ENCODE peak calls at places on chromosomes 7 and 10, in nine cellular contexts. S is AG08395; F is NCI-H774; B is Ammon's horn; V is NCI-H2171; L is stimulated activated CD8-positive, alpha-beta memory T cell treated with anti-CD3 and anti-CD28 coated beads, Interleukin-12 subunit alpha, Interleukin-12 subunit beta, amount 100 ng/mL, for 4 hours; I is NCI-H1105; K is activated CD4-positive, alpha-beta T cell treated with anti-CD3 and anti-CD28 coated beads, Interleukin-2, amount 50 U/mL, for 1 hour; R is OCI-LY7. D is an unnamed sample.

GRCh38 chr10:123620621-123621020 is 45.5 kb upstream of the GPR26 start:
- DNase-seq in S (no peak), F (no peak), B (no peak), V (no peak), L (no peak), I (no peak), K (no peak), R (no peak), D (no peak)

GRCh38 chr10:79229081-79229541 is 118.2 kb upstream of the PPIF start:
- DNase-seq in S (no peak), F (no peak), B (no peak), V (peak; percentile 76), L (no peak), I (peak; percentile 26), K (no peak), R (no peak), D (no peak)

GRCh38 chr10:3470191-3470590 is 297.6 kb upstream of the PITRM1 start:
- DNase-seq in S (no peak), F (no peak), B (no peak), V (no peak), L (no peak), I (no peak), K (no peak), R (no peak), D (no peak)

GRCh38 chr7:151793531-151793935 is 83.4 kb downstream of the PRKAG2 start:
- DNase-seq in S (peak; percentile 72), F (no peak), B (no peak), V (no peak), L (no peak), I (no peak), K (no peak), R (no peak), D (no peak)

GRCh38 chr7:73706122-73707044 is 13.1 kb downstream of the STX1A start:
- DNase-seq in S (no peak), F (no peak), B (no peak), V (peak; percentile 57), L (no peak), I (no peak), K (no peak), R (no peak), D (no peak)

GRCh38 chr10:8407561-8408021 is 353.1 kb downstream of the GATA3 start:
- DNase-seq in S (no peak), F (no peak), B (no peak), V (no peak), L (no peak), I (no peak), K (no peak), R (no peak), D (no peak)

GRCh38 chr7:15503603-15504280 is 58.1 kb downstream of the AGMO start:
- DNase-seq in S (no peak), F (no peak), B (no peak), V (no peak), L (no peak), I (no peak), K (no peak), R (no peak), D (no peak)

GRCh38 chr7:66758964-66759628 is 18.6 kb downstream of the RABGEF1 start:
- DNase-seq in S (no peak), F (no peak), B (no peak), V (no peak), L (no peak), I (no peak), K (no peak), R (no peak), D (no peak)

GRCh38 chr7:83588602-83589240 is 60.2 kb downstream of the SEMA3E start:
- DNase-seq in S (no peak), F (no peak), B (no peak), V (no peak), L (no peak), I (no peak), K (no peak), R (no peak), D (no peak)

GRCh38 chr7:10703981-10704380 is 269.7 kb upstream of the PHF14 start:
- DNase-seq in S (no peak), F (no peak), B (no peak), V (no peak), L (no peak), I (no peak), K (no peak), R (no peak), D (no peak)

GRCh38 chr10:78980354-78980753 is 88.4 kb upstream of the ZMIZ1 start:
- DNase-seq in S (no peak), F (no peak), B (no peak), V (no peak), L (no peak), I (no peak), K (no peak), R (no peak), D (no peak)

GRCh38 chr10:30986027-30986672 is 45.5 kb downstream of the ZNF438 start:
- DNase-seq in S (no peak), F (no peak), B (no peak), V (no peak), L (no peak), I (no peak), K (no peak), R (no peak), D (no peak)

GRCh38 chr7:118280319-118281012 is 56.0 kb downstream of the ANKRD7 start:
- DNase-seq in S (no peak), F (peak; percentile 15), B (no peak), V (no peak), L (no peak), I (peak; percentile 87), K (no peak), R (no peak), D (no peak)

GRCh38 chr7:36583318-36583717 is 141.0 kb downstream of the AOAH start:
- DNase-seq in S (no peak), F (no peak), B (no peak), V (no peak), L (no peak), I (no peak), K (no peak), R (no peak), D (no peak)

GRCh38 chr10:35684625-35685024 is 42.5 kb upstream of the FZD8 start:
- DNase-seq in S (no peak), F (no peak), B (no peak), V (no peak), L (no peak), I (peak; percentile 46), K (no peak), R (no peak), D (no peak)

GRCh38 chr7:28068811-28069216 is 111.8 kb downstream of the JAZF1 start:
- DNase-seq in S (peak; percentile 72), F (no peak), B (no peak), V (peak; percentile 64), L (no peak), I (no peak), K (no peak), R (no peak), D (no peak)

GRCh38 chr7:64881461-64882287 is 21.4 kb upstream of the ZNF273 start:
- DNase-seq in S (no peak), F (no peak), B (no peak), V (no peak), L (no peak), I (no peak), K (no peak), R (no peak), D (no peak)

GRCh38 chr7:20064974-20065862 is 152.0 kb downstream of the MACC1 start:
- DNase-seq in S (peak; percentile 78), F (no peak), B (no peak), V (no peak), L (no peak), I (no peak), K (no peak), R (peak; percentile 70), D (no peak)

GRCh38 chr10:98119891-98120290 is 14.6 kb upstream of the R3HCC1L start:
- DNase-seq in S (no peak), F (no peak), B (no peak), V (no peak), L (no peak), I (no peak), K (no peak), R (no peak), D (no peak)

GRCh38 chr7:28020302-28020940 is 160.2 kb downstream of the JAZF1 start:
- DNase-seq in S (peak; percentile 89), F (peak; percentile 70), B (peak; percentile 92), V (peak; percentile 61), L (no peak), I (peak; percentile 64), K (peak; percentile 12), R (peak; percentile 67), D (peak; percentile 68)

GRCh38 chr7:128879461-128879938 is 16.8 kb downstream of the ATP6V1F start:
- DNase-seq in S (no peak), F (no peak), B (no peak), V (no peak), L (no peak), I (no peak), K (no peak), R (no peak), D (no peak)

GRCh38 chr10:1370298-1370697 is 314.1 kb downstream of the WDR37 start:
- DNase-seq in S (no peak), F (no peak), B (no peak), V (no peak), L (no peak), I (no peak), K (no peak), R (no peak), D (no peak)